ENCODE peak calls at places on chromosomes 4 and X, in ten cellular contexts. L is progenitor cell of endocrine pancreas, J is left ventricle myocardium inferior, O is right atrium auricular region, S is WERI-Rb-1, B is tibial nerve, R is cardiac muscle cell, U is endothelial cell, Q is psoas muscle, C is cardiac fibroblast. I is an unnamed sample.

GRCh38 chrX:132758778-132759177 is 199.7 kb downstream of the HS6ST2 start:
- DNase-seq in L (no peak), J (no peak), O (no peak), S (no peak), B (no peak), R (peak), U (no peak), Q (no peak), C (no peak), I (no peak)

GRCh38 chr4:119040711-119041185 is 94.9 kb upstream of the MYOZ2 start:
- DNase-seq in L (no peak), J (no peak), O (no peak), S (no peak), B (peak), R (no peak), U (no peak), Q (peak), C (peak), I (peak)

GRCh38 chr4:174604198-174604597 is 81.9 kb upstream of the HPGD start:
- DNase-seq in L (no peak), J (no peak), O (no peak), S (no peak), B (no peak), R (no peak), U (no peak), Q (no peak), C (peak), I (no peak)

GRCh38 chrX:119488749-119489148 is 20.5 kb downstream of the SLC25A5 start:
- DNase-seq in L (no peak), J (no peak), O (no peak), S (peak), B (peak), R (peak), U (peak), Q (peak), C (peak), I (no peak)

GRCh38 chr4:48197643-48198237 is 63.7 kb upstream of the TXK start:
- DNase-seq in L (no peak), J (no peak), O (no peak), S (no peak), B (no peak), R (no peak), U (no peak), Q (no peak), C (no peak), I (no peak)

GRCh38 chr4:177673980-177674504 is 231.8 kb upstream of the AGA start:
- DNase-seq in L (no peak), J (no peak), O (no peak), S (no peak), B (no peak), R (no peak), U (no peak), Q (no peak), C (no peak), I (no peak)

GRCh38 chr4:47525154-47525819 is 40.2 kb downstream of the ATP10D start:
- DNase-seq in L (no peak), J (no peak), O (peak), S (no peak), B (peak), R (no peak), U (no peak), Q (no peak), C (peak), I (peak)

GRCh38 chrX:123425904-123426303 is 241.8 kb downstream of the GRIA3 start:
- DNase-seq in L (no peak), J (no peak), O (no peak), S (no peak), B (peak), R (no peak), U (no peak), Q (no peak), C (peak), I (no peak)

GRCh38 chrX:132463411-132463810 is 25.4 kb downstream of the MBNL3 start:
- DNase-seq in L (no peak), J (no peak), O (no peak), S (peak), B (no peak), R (no peak), U (no peak), Q (no peak), C (no peak), I (no peak)

GRCh38 chr4:10095296-10095991 is 21.2 kb downstream of the WDR1 start:
- DNase-seq in L (no peak), J (no peak), O (no peak), S (no peak), B (no peak), R (no peak), U (no peak), Q (peak), C (no peak), I (no peak)

GRCh38 chr4:101200561-101200960 is 146.8 kb downstream of the PPP3CA start:
- DNase-seq in L (no peak), J (no peak), O (no peak), S (no peak), B (no peak), R (no peak), U (no peak), Q (no peak), C (peak), I (peak)

GRCh38 chr4:10022346-10023049 is 1.2 kb upstream of the SLC2A9 start:
- DNase-seq in L (no peak), J (peak), O (no peak), S (no peak), B (no peak), R (no peak), U (no peak), Q (no peak), C (no peak), I (no peak)

GRCh38 chr4:88938138-88938537 is 118.8 kb downstream of the FAM13A start:
- DNase-seq in L (no peak), J (no peak), O (no peak), S (no peak), B (no peak), R (no peak), U (no peak), Q (no peak), C (peak), I (peak)

GRCh38 chrX:17442898-17443297 is 67.9 kb downstream of the NHS start:
- DNase-seq in L (no peak), J (no peak), O (no peak), S (no peak), B (no peak), R (no peak), U (no peak), Q (no peak), C (no peak), I (no peak)

GRCh38 chr4:40199999-40200880 is 3.4 kb downstream of the RHOH start:
- DNase-seq in L (no peak), J (no peak), O (no peak), S (no peak), B (no peak), R (no peak), U (no peak), Q (no peak), C (no peak), I (no peak)

GRCh38 chr4:158496030-158496741 is 25.5 kb upstream of the RXFP1 start:
- DNase-seq in L (peak), J (peak), O (no peak), S (peak), B (no peak), R (peak), U (peak), Q (peak), C (peak), I (no peak)

GRCh38 chr4:173420821-173421220 is 21.9 kb upstream of the SCRG1 start:
- DNase-seq in L (no peak), J (no peak), O (no peak), S (no peak), B (no peak), R (no peak), U (no peak), Q (no peak), C (peak), I (no peak)

GRCh38 chr4:54185871-54186270 is 43.2 kb upstream of the PDGFRA start:
- DNase-seq in L (no peak), J (no peak), O (no peak), S (no peak), B (no peak), R (no peak), U (no peak), Q (no peak), C (no peak), I (no peak)

GRCh38 chrX:37757082-37757481 is 22.8 kb upstream of the CYBB start:
- DNase-seq in L (no peak), J (no peak), O (no peak), S (no peak), B (no peak), R (no peak), U (no peak), Q (no peak), C (no peak), I (no peak)

GRCh38 chr4:153553820-153554173 is 87.6 kb downstream of the TMEM131L start:
- DNase-seq in L (no peak), J (no peak), O (no peak), S (no peak), B (no peak), R (no peak), U (no peak), Q (no peak), C (no peak), I (no peak)

GRCh38 chr4:101271516-101271915 is 75.8 kb downstream of the PPP3CA start:
- DNase-seq in L (no peak), J (no peak), O (no peak), S (no peak), B (no peak), R (peak), U (no peak), Q (no peak), C (no peak), I (no peak)

GRCh38 chrX:40953369-40953768 is 131.9 kb upstream of the USP9X start:
- DNase-seq in L (no peak), J (no peak), O (no peak), S (no peak), B (no peak), R (no peak), U (no peak), Q (no peak), C (no peak), I (no peak)

GRCh38 chr4:164621886-164622521 is 131.9 kb upstream of the SMIM31 start:
- DNase-seq in L (no peak), J (no peak), O (no peak), S (no peak), B (no peak), R (no peak), U (no peak), Q (no peak), C (no peak), I (no peak)

GRCh38 chr4:55509272-55509671 is 37.4 kb downstream of the CLOCK start:
- DNase-seq in L (no peak), J (no peak), O (no peak), S (no peak), B (no peak), R (no peak), U (no peak), Q (no peak), C (no peak), I (no peak)

GRCh38 chrX:31508338-31508737 is 436.5 kb upstream of the FTHL17 start:
- DNase-seq in L (no peak), J (no peak), O (no peak), S (no peak), B (no peak), R (peak), U (no peak), Q (no peak), C (peak), I (no peak)

GRCh38 chrX:127708155-127708554 is 344.0 kb downstream of the ACTRT1 start:
- DNase-seq in L (no peak), J (no peak), O (no peak), S (no peak), B (no peak), R (no peak), U (no peak), Q (no peak), C (no peak), I (no peak)

GRCh38 chr4:71004281-71004851 is 10.9 kb downstream of the DCK start:
- DNase-seq in L (no peak), J (no peak), O (no peak), S (peak), B (no peak), R (peak), U (peak), Q (no peak), C (no peak), I (no peak)

GRCh38 chrX:53080628-53081580 is 1.3 kb upstream of the TSPYL2 start:
- DNase-seq in L (no peak), J (no peak), O (no peak), S (no peak), B (no peak), R (no peak), U (no peak), Q (no peak), C (peak), I (no peak)

GRCh38 chr4:182208651-182209050 is 34.6 kb upstream of the TENM3 start:
- DNase-seq in L (no peak), J (no peak), O (no peak), S (no peak), B (no peak), R (no peak), U (no peak), Q (no peak), C (no peak), I (no peak)

GRCh38 chrX:40098264-40099045 is 697 bp upstream of the BCOR start:
- DNase-seq in L (peak), J (peak), O (no peak), S (peak), B (no peak), R (peak), U (peak), Q (peak), C (peak), I (no peak)

GRCh38 chrX:150933945-150934350 is 35.5 kb upstream of the CD99L2 start:
- DNase-seq in L (no peak), J (no peak), O (no peak), S (no peak), B (no peak), R (no peak), U (no peak), Q (no peak), C (no peak), I (no peak)

GRCh38 chr4:148216866-148217814 is 225.1 kb downstream of the NR3C2 start:
- DNase-seq in L (no peak), J (no peak), O (no peak), S (no peak), B (no peak), R (no peak), U (no peak), Q (no peak), C (peak), I (no peak)

GRCh38 chr4:52588097-52588496 is 71.0 kb downstream of the USP46 start:
- DNase-seq in L (no peak), J (peak), O (no peak), S (peak), B (peak), R (peak), U (peak), Q (no peak), C (peak), I (no peak)
- TF ChIP-seq CTCF in L (peak), J (peak), O (peak), S (peak), B (peak), R (peak), U (peak), Q (peak), C (peak), I (peak)

DNA sequence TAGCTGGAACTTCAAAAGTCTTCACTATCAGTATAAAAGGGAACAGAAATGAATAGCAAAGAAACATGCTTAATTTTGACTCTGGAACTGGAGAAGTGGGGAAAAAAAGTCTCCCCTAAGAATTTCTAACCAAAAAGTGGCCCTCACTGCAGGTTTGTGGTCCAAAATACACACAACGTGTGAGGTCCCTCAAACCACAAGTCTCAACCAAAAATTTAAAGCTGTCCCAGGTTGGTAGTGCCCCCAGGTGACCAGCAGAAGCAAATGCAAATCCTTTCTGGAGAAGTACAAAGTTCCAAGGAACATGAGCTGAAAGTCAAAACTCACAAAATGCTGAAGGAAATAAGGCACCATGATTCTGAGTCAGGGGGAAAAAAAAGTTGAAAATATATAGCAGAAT is 23.6 kb upstream of the VAMP7 start:
- DNase-seq in L (no peak), J (no peak), O (no peak), S (peak), B (no peak), R (no peak), U (no peak), Q (no peak), C (peak), I (no peak)
- TF ChIP-seq CTCF in L (peak), J (peak), O (no peak), S (peak), B (no peak), R (no peak), U (no peak), Q (no peak), C (peak), I (peak)

DNA sequence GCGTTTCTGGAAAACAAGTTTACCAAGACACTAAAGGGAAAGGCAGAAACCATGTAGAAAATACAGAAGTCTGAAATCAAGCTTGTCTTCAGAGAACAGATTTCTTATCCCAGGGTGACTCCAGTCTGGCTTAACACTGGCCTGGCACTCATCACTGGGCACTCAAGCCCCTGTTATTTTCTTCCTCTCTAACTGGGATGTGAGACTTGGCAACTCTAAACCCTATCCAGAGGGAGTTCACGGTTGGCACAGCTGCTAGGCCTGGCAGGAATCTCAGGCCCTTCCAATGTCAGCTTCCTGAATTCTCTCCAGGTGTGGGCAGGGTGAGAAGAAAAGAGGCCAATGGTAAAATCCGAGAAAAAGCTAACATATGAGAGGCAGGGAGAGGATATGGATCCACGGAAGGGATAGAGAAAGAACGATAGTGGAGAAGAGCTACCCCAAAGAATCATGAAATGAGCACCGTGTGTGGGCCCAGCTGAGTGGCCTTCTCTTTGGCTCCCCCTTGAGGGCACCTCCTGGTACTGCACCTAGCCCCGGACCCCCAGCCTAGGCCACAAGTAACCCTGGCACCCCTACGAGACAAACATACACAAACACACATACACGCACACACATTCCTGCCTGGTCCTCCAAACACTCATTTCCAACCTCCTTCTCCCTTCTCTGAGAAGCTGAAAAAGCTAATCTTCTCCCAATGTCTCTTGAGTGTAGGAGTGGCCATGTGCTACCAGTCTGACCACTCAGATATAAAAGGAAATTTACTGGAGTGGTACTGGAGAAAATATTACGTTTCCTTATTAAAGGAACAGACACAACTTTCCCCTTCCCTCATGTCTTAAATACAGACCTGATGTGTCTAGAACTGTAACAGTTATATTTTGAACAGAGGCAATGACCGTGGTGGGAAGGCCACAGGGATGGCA is 16.6 kb upstream of the PTCHD1 start:
- DNase-seq in L (peak), J (no peak), O (no peak), S (peak), B (no peak), R (peak), U (peak), Q (no peak), C (peak), I (no peak)
- TF ChIP-seq CTCF in L (peak), J (peak), O (peak), S (peak), B (peak), R (peak), U (peak), Q (peak), C (peak), I (peak)

GRCh38 chrX:134533352-134533751 is 73.4 kb downstream of the HPRT1 start:
- DNase-seq in L (no peak), J (no peak), O (no peak), S (no peak), B (no peak), R (no peak), U (no peak), Q (no peak), C (no peak), I (no peak)
- TF ChIP-seq CTCF in L (no peak), J (no peak), O (no peak), S (no peak), B (no peak), R (no peak), U (no peak), Q (no peak), C (no peak), I (no peak)